ENCODE peak calls at places on chromosomes 5 and 9, in ten cellular contexts. One of them, this sample, is unnamed.

GRCh38 chr5:14900661-14901461 is 29.3 kb upstream of the ANKH start:
- DNase-seq in Kasumi-1: no peak
- DNase-seq in uterus: no peak
- DNase-seq in activated T-helper 1 cell treated with anti-CD3 and anti-CD28 coated beads, Interleukin-2, amount 50 U/mL, for 16 hours: no peak
- DNase-seq in dermis microvascular lymphatic vessel endothelial cell: peak
- DNase-seq in activated gamma-delta T cell treated with Interleukin-2 at 50 U/mL for 16 hours: no peak
- DNase-seq in NCI-H526 treated with DMSO at 0.1 percent for 48 hours: no peak
- DNase-seq in iris pigment epithelial cell: peak
- DNase-seq in Peyer's patch: no peak
- DNase-seq in NB4: no peak
- DNase-seq in this sample: no peak

GRCh38 chr5:3362606-3362910 is 233.1 kb upstream of the IRX1 start:
- DNase-seq in Peyer's patch: no peak
- DNase-seq in dermis microvascular lymphatic vessel endothelial cell: no peak
- DNase-seq in NCI-H526 treated with DMSO at 0.1 percent for 48 hours: no peak
- DNase-seq in uterus: no peak
- DNase-seq in activated T-helper 1 cell treated with anti-CD3 and anti-CD28 coated beads, Interleukin-2, amount 50 U/mL, for 16 hours: no peak
- DNase-seq in Kasumi-1: no peak
- DNase-seq in iris pigment epithelial cell: no peak
- DNase-seq in activated gamma-delta T cell treated with Interleukin-2 at 50 U/mL for 16 hours: no peak
- DNase-seq in NB4: no peak
- DNase-seq in this sample: no peak

GRCh38 chr9:127283917-127284316 is 19.3 kb downstream of the GARNL3 start:
- DNase-seq in NB4: peak
- DNase-seq in NCI-H526 treated with DMSO at 0.1 percent for 48 hours: no peak
- DNase-seq in Peyer's patch: peak
- DNase-seq in Kasumi-1: peak
- DNase-seq in uterus: peak
- DNase-seq in activated gamma-delta T cell treated with Interleukin-2 at 50 U/mL for 16 hours: no peak
- DNase-seq in dermis microvascular lymphatic vessel endothelial cell: peak
- DNase-seq in iris pigment epithelial cell: peak
- DNase-seq in activated T-helper 1 cell treated with anti-CD3 and anti-CD28 coated beads, Interleukin-2, amount 50 U/mL, for 16 hours: no peak
- DNase-seq in this sample: no peak

GRCh38 chr5:115583474-115583873 is 18.8 kb downstream of the TICAM2 start:
- DNase-seq in NCI-H526 treated with DMSO at 0.1 percent for 48 hours: no peak
- DNase-seq in Kasumi-1: no peak
- DNase-seq in uterus: no peak
- DNase-seq in Peyer's patch: no peak
- DNase-seq in activated T-helper 1 cell treated with anti-CD3 and anti-CD28 coated beads, Interleukin-2, amount 50 U/mL, for 16 hours: no peak
- DNase-seq in iris pigment epithelial cell: peak
- DNase-seq in activated gamma-delta T cell treated with Interleukin-2 at 50 U/mL for 16 hours: no peak
- DNase-seq in NB4: no peak
- DNase-seq in dermis microvascular lymphatic vessel endothelial cell: peak
- DNase-seq in this sample: no peak

GRCh38 chr5:96968074-96968473 is 32.2 kb downstream of the LNPEP start:
- DNase-seq in NB4: no peak
- DNase-seq in Kasumi-1: no peak
- DNase-seq in iris pigment epithelial cell: peak
- DNase-seq in NCI-H526 treated with DMSO at 0.1 percent for 48 hours: no peak
- DNase-seq in uterus: no peak
- DNase-seq in dermis microvascular lymphatic vessel endothelial cell: peak
- DNase-seq in activated gamma-delta T cell treated with Interleukin-2 at 50 U/mL for 16 hours: no peak
- DNase-seq in Peyer's patch: no peak
- DNase-seq in activated T-helper 1 cell treated with anti-CD3 and anti-CD28 coated beads, Interleukin-2, amount 50 U/mL, for 16 hours: no peak
- DNase-seq in this sample: no peak

GRCh38 chr5:14748180-14748900 is 83.8 kb downstream of the OTULIN start:
- DNase-seq in Kasumi-1: no peak
- DNase-seq in Peyer's patch: no peak
- DNase-seq in iris pigment epithelial cell: no peak
- DNase-seq in activated gamma-delta T cell treated with Interleukin-2 at 50 U/mL for 16 hours: no peak
- DNase-seq in activated T-helper 1 cell treated with anti-CD3 and anti-CD28 coated beads, Interleukin-2, amount 50 U/mL, for 16 hours: no peak
- DNase-seq in uterus: no peak
- DNase-seq in dermis microvascular lymphatic vessel endothelial cell: no peak
- DNase-seq in NCI-H526 treated with DMSO at 0.1 percent for 48 hours: no peak
- DNase-seq in NB4: no peak
- DNase-seq in this sample: no peak

GRCh38 chr9:131062979-131063378 is 33.4 kb upstream of the AIF1L start:
- DNase-seq in NCI-H526 treated with DMSO at 0.1 percent for 48 hours: no peak
- DNase-seq in Peyer's patch: no peak
- DNase-seq in NB4: no peak
- DNase-seq in activated T-helper 1 cell treated with anti-CD3 and anti-CD28 coated beads, Interleukin-2, amount 50 U/mL, for 16 hours: no peak
- DNase-seq in iris pigment epithelial cell: no peak
- DNase-seq in uterus: no peak
- DNase-seq in dermis microvascular lymphatic vessel endothelial cell: no peak
- DNase-seq in Kasumi-1: no peak
- DNase-seq in activated gamma-delta T cell treated with Interleukin-2 at 50 U/mL for 16 hours: no peak
- DNase-seq in this sample: no peak

GRCh38 chr9:85038824-85039540 is 369.5 kb downstream of the NTRK2 start:
- DNase-seq in activated T-helper 1 cell treated with anti-CD3 and anti-CD28 coated beads, Interleukin-2, amount 50 U/mL, for 16 hours: no peak
- DNase-seq in Peyer's patch: no peak
- DNase-seq in uterus: no peak
- DNase-seq in NCI-H526 treated with DMSO at 0.1 percent for 48 hours: no peak
- DNase-seq in activated gamma-delta T cell treated with Interleukin-2 at 50 U/mL for 16 hours: no peak
- DNase-seq in iris pigment epithelial cell: no peak
- DNase-seq in NB4: no peak
- DNase-seq in Kasumi-1: no peak
- DNase-seq in dermis microvascular lymphatic vessel endothelial cell: no peak
- DNase-seq in this sample: no peak

GRCh38 chr5:22621084-22621483 is 232.1 kb downstream of the CDH12 start:
- DNase-seq in Kasumi-1: no peak
- DNase-seq in NB4: no peak
- DNase-seq in activated gamma-delta T cell treated with Interleukin-2 at 50 U/mL for 16 hours: no peak
- DNase-seq in uterus: no peak
- DNase-seq in Peyer's patch: no peak
- DNase-seq in iris pigment epithelial cell: no peak
- DNase-seq in activated T-helper 1 cell treated with anti-CD3 and anti-CD28 coated beads, Interleukin-2, amount 50 U/mL, for 16 hours: no peak
- DNase-seq in dermis microvascular lymphatic vessel endothelial cell: no peak
- DNase-seq in NCI-H526 treated with DMSO at 0.1 percent for 48 hours: no peak
- DNase-seq in this sample: no peak

GRCh38 chr9:34463098-34463900 is 4.7 kb downstream of the DNAI1 start:
- DNase-seq in dermis microvascular lymphatic vessel endothelial cell: no peak
- DNase-seq in Peyer's patch: no peak
- DNase-seq in NCI-H526 treated with DMSO at 0.1 percent for 48 hours: no peak
- DNase-seq in activated T-helper 1 cell treated with anti-CD3 and anti-CD28 coated beads, Interleukin-2, amount 50 U/mL, for 16 hours: no peak
- DNase-seq in activated gamma-delta T cell treated with Interleukin-2 at 50 U/mL for 16 hours: no peak
- DNase-seq in NB4: peak
- DNase-seq in uterus: peak
- DNase-seq in Kasumi-1: no peak
- DNase-seq in iris pigment epithelial cell: peak
- DNase-seq in this sample: no peak

GRCh38 chr9:87667164-87667738 is 58.7 kb upstream of the CTSL start:
- DNase-seq in iris pigment epithelial cell: peak
- DNase-seq in activated T-helper 1 cell treated with anti-CD3 and anti-CD28 coated beads, Interleukin-2, amount 50 U/mL, for 16 hours: no peak
- DNase-seq in NCI-H526 treated with DMSO at 0.1 percent for 48 hours: no peak
- DNase-seq in Kasumi-1: peak
- DNase-seq in Peyer's patch: no peak
- DNase-seq in dermis microvascular lymphatic vessel endothelial cell: peak
- DNase-seq in NB4: peak
- DNase-seq in uterus: no peak
- DNase-seq in activated gamma-delta T cell treated with Interleukin-2 at 50 U/mL for 16 hours: no peak
- DNase-seq in this sample: no peak

GRCh38 chr5:174636081-174636480 is 88.3 kb upstream of the MSX2 start:
- DNase-seq in dermis microvascular lymphatic vessel endothelial cell: no peak
- DNase-seq in iris pigment epithelial cell: no peak
- DNase-seq in uterus: no peak
- DNase-seq in NCI-H526 treated with DMSO at 0.1 percent for 48 hours: no peak
- DNase-seq in activated gamma-delta T cell treated with Interleukin-2 at 50 U/mL for 16 hours: no peak
- DNase-seq in NB4: no peak
- DNase-seq in Peyer's patch: no peak
- DNase-seq in activated T-helper 1 cell treated with anti-CD3 and anti-CD28 coated beads, Interleukin-2, amount 50 U/mL, for 16 hours: no peak
- DNase-seq in Kasumi-1: no peak
- DNase-seq in this sample: no peak

GRCh38 chr9:79233542-79233941 is 338.2 kb upstream of the TLE4 start:
- DNase-seq in uterus: no peak
- DNase-seq in NB4: peak
- DNase-seq in NCI-H526 treated with DMSO at 0.1 percent for 48 hours: no peak
- DNase-seq in dermis microvascular lymphatic vessel endothelial cell: peak
- DNase-seq in Peyer's patch: no peak
- DNase-seq in activated T-helper 1 cell treated with anti-CD3 and anti-CD28 coated beads, Interleukin-2, amount 50 U/mL, for 16 hours: no peak
- DNase-seq in iris pigment epithelial cell: peak
- DNase-seq in activated gamma-delta T cell treated with Interleukin-2 at 50 U/mL for 16 hours: no peak
- DNase-seq in Kasumi-1: peak
- DNase-seq in this sample: peak

GRCh38 chr5:151042453-151043093 is 22.2 kb downstream of the GPX3 start:
- DNase-seq in NB4: no peak
- DNase-seq in dermis microvascular lymphatic vessel endothelial cell: no peak
- DNase-seq in activated gamma-delta T cell treated with Interleukin-2 at 50 U/mL for 16 hours: no peak
- DNase-seq in NCI-H526 treated with DMSO at 0.1 percent for 48 hours: no peak
- DNase-seq in iris pigment epithelial cell: no peak
- DNase-seq in activated T-helper 1 cell treated with anti-CD3 and anti-CD28 coated beads, Interleukin-2, amount 50 U/mL, for 16 hours: no peak
- DNase-seq in uterus: no peak
- DNase-seq in Peyer's patch: no peak
- DNase-seq in Kasumi-1: no peak
- DNase-seq in this sample: no peak

GRCh38 chr5:74040065-74040551 is 414.1 kb downstream of the ARHGEF28 start:
- DNase-seq in NCI-H526 treated with DMSO at 0.1 percent for 48 hours: no peak
- DNase-seq in activated gamma-delta T cell treated with Interleukin-2 at 50 U/mL for 16 hours: no peak
- DNase-seq in Kasumi-1: no peak
- DNase-seq in activated T-helper 1 cell treated with anti-CD3 and anti-CD28 coated beads, Interleukin-2, amount 50 U/mL, for 16 hours: no peak
- DNase-seq in dermis microvascular lymphatic vessel endothelial cell: no peak
- DNase-seq in iris pigment epithelial cell: peak
- DNase-seq in NB4: no peak
- DNase-seq in uterus: no peak
- DNase-seq in Peyer's patch: no peak
- DNase-seq in this sample: no peak

GRCh38 chr9:6106576-6107339 is 91.3 kb upstream of the RANBP6 start:
- DNase-seq in iris pigment epithelial cell: peak
- DNase-seq in Kasumi-1: peak
- DNase-seq in Peyer's patch: no peak
- DNase-seq in activated T-helper 1 cell treated with anti-CD3 and anti-CD28 coated beads, Interleukin-2, amount 50 U/mL, for 16 hours: no peak
- DNase-seq in activated gamma-delta T cell treated with Interleukin-2 at 50 U/mL for 16 hours: no peak
- DNase-seq in NB4: peak
- DNase-seq in dermis microvascular lymphatic vessel endothelial cell: peak
- DNase-seq in NCI-H526 treated with DMSO at 0.1 percent for 48 hours: no peak
- DNase-seq in uterus: no peak
- DNase-seq in this sample: peak

GRCh38 chr5:148469446-148470062 is 85.8 kb downstream of the FBXO38 start:
- DNase-seq in activated T-helper 1 cell treated with anti-CD3 and anti-CD28 coated beads, Interleukin-2, amount 50 U/mL, for 16 hours: no peak
- DNase-seq in activated gamma-delta T cell treated with Interleukin-2 at 50 U/mL for 16 hours: no peak
- DNase-seq in iris pigment epithelial cell: peak
- DNase-seq in NCI-H526 treated with DMSO at 0.1 percent for 48 hours: no peak
- DNase-seq in dermis microvascular lymphatic vessel endothelial cell: peak
- DNase-seq in Peyer's patch: no peak
- DNase-seq in uterus: no peak
- DNase-seq in NB4: no peak
- DNase-seq in Kasumi-1: no peak
- DNase-seq in this sample: no peak

GRCh38 chr5:151002250-151002649 is 18.1 kb upstream of the GPX3 start:
- DNase-seq in uterus: no peak
- DNase-seq in NCI-H526 treated with DMSO at 0.1 percent for 48 hours: no peak
- DNase-seq in dermis microvascular lymphatic vessel endothelial cell: peak
- DNase-seq in activated T-helper 1 cell treated with anti-CD3 and anti-CD28 coated beads, Interleukin-2, amount 50 U/mL, for 16 hours: no peak
- DNase-seq in Kasumi-1: peak
- DNase-seq in iris pigment epithelial cell: peak
- DNase-seq in activated gamma-delta T cell treated with Interleukin-2 at 50 U/mL for 16 hours: no peak
- DNase-seq in NB4: peak
- DNase-seq in Peyer's patch: no peak
- DNase-seq in this sample: peak

This sample was measured in H1.